ENCODE peak calls at places on chromosomes 2 and 18, in eight cellular contexts. T is HFF-Myc, H is brain microvascular endothelial cell, B is cardiac muscle cell, G is OCI-LY7, S is neural progenitor cell, Y is AG04450, Q is fibroblast of mammary gland. C is an unnamed sample.

GRCh38 chr2:46570396-46570795 is 91.0 kb downstream of the TMEM247 start:
- DNase-seq in B (no peak), T (no peak), Q (no peak), S (no peak), Y (no peak), G (peak), H (no peak), C (no peak)

GRCh38 chr18:31657823-31658669 is 26.3 kb downstream of the B4GALT6 start:
- DNase-seq in H (peak), S (no peak), Y (no peak), T (no peak), B (no peak), G (no peak), Q (peak), C (no peak)

GRCh38 chr2:232238108-232238507 is 140.4 kb upstream of the ALPP start:
- DNase-seq in H (peak), Y (no peak), G (no peak), T (no peak), B (peak), S (no peak), Q (no peak), C (no peak)

GRCh38 chr2:112630268-112630667 is 15.5 kb upstream of the SLC20A1 start:
- DNase-seq in B (no peak), G (no peak), T (no peak), Q (no peak), H (no peak), S (peak), Y (no peak), C (no peak)

GRCh38 chr18:21458322-21458721 is 142.2 kb downstream of the ESCO1 start:
- DNase-seq in G (no peak), T (no peak), B (no peak), H (no peak), S (no peak), Q (no peak), Y (no peak), C (no peak)

GRCh38 chr2:101045330-101045729 is 43.2 kb downstream of the RPL31 start:
- DNase-seq in G (no peak), B (no peak), S (no peak), Y (no peak), Q (no peak), H (no peak), T (no peak), C (no peak)

GRCh38 chr2:67389788-67390187 is 7.3 kb upstream of the ETAA1 start:
- DNase-seq in T (no peak), B (no peak), H (no peak), G (no peak), Y (no peak), Q (no peak), S (no peak), C (no peak)

GRCh38 chr2:197852127-197852526 is 47.7 kb downstream of the PLCL1 start:
- DNase-seq in S (no peak), B (no peak), Y (no peak), T (no peak), H (no peak), Q (no peak), G (no peak), C (no peak)

GRCh38 chr2:240499309-240500301 is 58.2 kb downstream of the ANKMY1 start:
- DNase-seq in S (no peak), Q (no peak), H (no peak), G (no peak), Y (no peak), B (no peak), T (no peak), C (no peak)

GRCh38 chr18:21599585-21600525 is 649 bp downstream of the ESCO1 start:
- DNase-seq in Y (no peak), S (peak), G (peak), Q (no peak), T (peak), B (peak), H (no peak), C (no peak)

GRCh38 chr18:64949885-64950284 is 800.9 kb upstream of the CDH7 start:
- DNase-seq in T (no peak), B (no peak), Q (no peak), S (no peak), H (no peak), Y (no peak), G (no peak), C (no peak)

GRCh38 chr2:10440736-10441135 is 7.4 kb downstream of the ODC1 start:
- DNase-seq in T (no peak), G (no peak), Y (no peak), S (no peak), Q (no peak), B (no peak), H (no peak), C (no peak)

GRCh38 chr2:68739261-68740183 is 4.9 kb downstream of the ARHGAP25 start:
- DNase-seq in T (no peak), Y (no peak), G (peak), S (no peak), Q (no peak), H (no peak), B (no peak), C (no peak)

GRCh38 chr2:142031656-142032055 is 99.2 kb downstream of the LRP1B start:
- DNase-seq in G (no peak), T (no peak), H (no peak), S (no peak), Q (no peak), B (no peak), Y (no peak), C (no peak)

GRCh38 chr2:46955764-46956163 is 40.2 kb upstream of the MCFD2 start:
- DNase-seq in T (no peak), H (no peak), Q (no peak), Y (no peak), S (no peak), G (no peak), B (no peak), C (no peak)

GRCh38 chr2:109560265-109560664 is 53.5 kb downstream of the SEPTIN10 start:
- DNase-seq in B (peak), H (peak), T (no peak), S (no peak), G (no peak), Q (peak), Y (no peak), C (peak)

GRCh38 chr2:60296219-60296955 is 257.1 kb downstream of the BCL11A start:
- DNase-seq in B (no peak), Q (no peak), Y (no peak), G (no peak), H (no peak), T (no peak), S (no peak), C (no peak)

GRCh38 chr18:43350176-43350575 is 72.9 kb upstream of the SYT4 start:
- DNase-seq in Y (no peak), B (no peak), G (no peak), T (no peak), Q (no peak), H (no peak), S (no peak), C (no peak)

GRCh38 chr2:102792538-102793208 is 30.8 kb downstream of the TMEM182 start:
- DNase-seq in S (peak), T (no peak), Y (no peak), Q (no peak), G (no peak), B (no peak), H (no peak), C (no peak)

GRCh38 chr2:219645631-219646527 is 18.4 kb downstream of the SLC4A3 start:
- DNase-seq in Q (peak), S (no peak), T (peak), Y (peak), H (peak), G (no peak), B (peak), C (no peak)

GRCh38 chr18:79227617-79228016 is 158.4 kb downstream of the ATP9B start:
- DNase-seq in S (no peak), T (no peak), H (no peak), G (no peak), B (peak), Y (no peak), Q (no peak), C (no peak)

GRCh38 chr2:12202301-12202700 is 455.9 kb downstream of the LPIN1 start:
- DNase-seq in T (no peak), S (no peak), Y (peak), B (peak), Q (peak), G (no peak), H (peak), C (no peak)

GRCh38 chr2:25378731-25379490 is 37.2 kb upstream of the DNMT3A start:
- DNase-seq in Q (no peak), H (no peak), B (no peak), T (no peak), S (no peak), G (no peak), Y (no peak), C (no peak)

GRCh38 chr18:46054956-46055831 is 16.9 kb downstream of the PSTPIP2 start:
- DNase-seq in S (no peak), T (no peak), H (no peak), G (no peak), B (peak), Q (no peak), Y (no peak), C (no peak)

DNA sequence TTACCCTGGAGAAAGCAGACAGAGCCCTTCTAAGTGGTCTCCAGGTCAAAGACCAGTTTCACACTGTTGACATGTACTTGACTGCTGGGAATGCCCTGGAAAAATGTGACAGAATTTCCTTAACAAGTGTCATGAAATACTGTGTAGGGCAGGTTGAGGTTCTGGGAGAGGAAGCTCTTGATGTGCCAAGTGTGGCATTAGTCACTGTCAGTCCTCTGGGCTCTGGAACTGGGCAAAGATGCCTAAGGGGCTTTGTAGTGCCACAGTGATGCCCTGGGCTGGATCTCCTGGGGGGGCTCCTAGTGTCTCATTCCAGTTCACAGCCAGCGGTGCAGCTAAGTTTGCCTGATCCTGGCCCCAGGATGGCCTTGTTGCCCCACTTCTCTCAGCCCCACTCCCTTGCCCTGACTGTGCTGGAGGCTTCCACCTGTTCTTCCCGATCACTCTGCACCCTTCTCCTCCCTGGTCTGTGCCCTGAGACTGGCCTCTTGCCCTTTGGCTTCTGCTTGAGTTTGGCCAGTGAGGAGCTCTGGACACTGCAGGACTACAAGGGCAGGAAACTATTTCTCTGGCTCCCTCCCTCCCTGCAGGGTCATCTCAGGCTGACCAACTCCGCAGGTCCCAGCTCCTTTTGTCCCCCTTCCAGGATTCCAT is 27.0 kb upstream of the FAM124B start:
- DNase-seq in Y (no peak), T (no peak), G (no peak), H (no peak), B (no peak), S (no peak), Q (no peak), C (no peak)
- TF ChIP-seq CTCF in Y (no peak), T (no peak), G (no peak), H (no peak), B (no peak), S (no peak), Q (no peak), C (no peak)

GRCh38 chr18:29191263-29191662 is 1014.3 kb upstream of the CDH2 start:
- DNase-seq in H (no peak), Y (peak), T (no peak), S (peak), Q (peak), B (peak), G (no peak), C (no peak)
- H3K4me3 ChIP-seq in H (no peak), Y (no peak), T (no peak), S (no peak), Q (no peak), B (no peak), G (no peak), C (no peak)

DNA sequence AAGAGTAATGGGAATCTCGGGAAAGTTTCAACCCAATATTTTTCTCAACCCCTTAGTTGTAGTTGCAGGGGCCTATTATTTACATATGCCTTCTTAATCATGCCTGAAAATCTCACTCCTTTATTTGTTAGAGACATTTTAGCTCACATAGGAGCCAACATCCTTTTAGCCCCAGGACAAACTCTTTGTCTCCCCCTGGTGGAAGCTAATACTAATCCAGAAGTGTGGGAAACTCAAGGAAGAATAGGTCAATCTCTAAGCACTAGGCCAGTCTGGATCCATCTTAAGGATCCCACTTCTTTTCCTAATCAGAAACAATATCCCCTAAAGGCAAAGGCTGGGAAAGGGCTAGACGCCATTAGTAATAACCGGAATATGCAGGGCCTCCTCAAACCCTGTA is 550.9 kb upstream of the PKDCC start:
- DNase-seq in G (peak), Q (no peak), T (no peak), H (no peak), B (no peak), Y (no peak), S (no peak), C (no peak)
- TF ChIP-seq CTCF in G (peak), Q (peak), T (peak), H (peak), B (no peak), Y (no peak), S (peak), C (peak)

GRCh38 chr2:85012431-85012830 is 41.5 kb downstream of the KCMF1 start:
- DNase-seq in B (no peak), Y (no peak), G (no peak), Q (no peak), H (no peak), T (no peak), S (no peak), C (no peak)

GRCh38 chr2:85012855-85013254 is 41.9 kb downstream of the KCMF1 start:
- DNase-seq in B (no peak), S (no peak), Q (peak), G (no peak), T (no peak), H (no peak), Y (no peak), C (no peak)

GRCh38 chr2:85011098-85011497 is 40.1 kb downstream of the KCMF1 start:
- DNase-seq in T (no peak), H (no peak), S (no peak), Q (peak), G (no peak), B (no peak), Y (no peak), C (no peak)

GRCh38 chr2:85009019-85009618 is 38.2 kb downstream of the KCMF1 start:
- DNase-seq in H (no peak), B (no peak), Q (no peak), T (no peak), Y (no peak), S (no peak), G (peak), C (no peak)

GRCh38 chr2:85011747-85012146 is 40.8 kb downstream of the KCMF1 start:
- DNase-seq in B (no peak), H (no peak), G (peak), Q (no peak), T (no peak), Y (no peak), S (peak), C (no peak)
- H3K4me3 ChIP-seq in B (no peak), H (no peak), G (no peak), Q (no peak), T (no peak), Y (no peak), S (no peak), C (no peak)

GRCh38 chr18:48896326-48896874 is 54.4 kb downstream of the SMAD7 start:
- DNase-seq in H (no peak), Y (no peak), B (no peak), S (no peak), G (no peak), T (no peak), Q (no peak), C (no peak)

GRCh38 chr18:48898521-48898920 is 52.2 kb downstream of the SMAD7 start:
- DNase-seq in Y (no peak), S (no peak), G (no peak), H (no peak), T (no peak), Q (no peak), B (no peak), C (no peak)

GRCh38 chr18:48894799-48895346 is 55.9 kb downstream of the SMAD7 start:
- DNase-seq in G (no peak), Q (peak), T (no peak), Y (no peak), H (no peak), S (no peak), B (peak), C (no peak)

GRCh38 chr18:48897531-48897930 is 53.2 kb downstream of the SMAD7 start:
- DNase-seq in G (no peak), S (no peak), Y (no peak), H (no peak), T (no peak), Q (peak), B (peak), C (no peak)

GRCh38 chr18:48896875-48897511 is 53.8 kb downstream of the SMAD7 start:
- DNase-seq in Q (peak), T (peak), B (no peak), G (peak), Y (no peak), S (peak), H (no peak), C (no peak)
- TF ChIP-seq CTCF in Q (no peak), T (peak), B (peak), G (peak), Y (peak), S (peak), H (peak), C (no peak)

GRCh38 chr2:218010116-218010837 is 7.5 kb upstream of the TNS1 start:
- DNase-seq in G (no peak), B (peak), S (peak), Q (peak), H (no peak), Y (no peak), T (no peak), C (no peak)
- H3K4me3 ChIP-seq in G (no peak), B (peak), S (peak), Q (peak), H (peak), Y (peak), T (peak), C (peak)

GRCh38 chr2:216327447-216327846 is 44.8 kb downstream of the MARCHF4 start:
- DNase-seq in Y (no peak), B (no peak), G (no peak), T (no peak), Q (no peak), S (no peak), H (no peak), C (no peak)

GRCh38 chr2:216328347-216328746 is 43.9 kb downstream of the MARCHF4 start:
- DNase-seq in B (peak), S (peak), T (no peak), Y (no peak), Q (peak), G (no peak), H (peak), C (no peak)
- TF ChIP-seq CTCF in B (peak), S (peak), T (peak), Y (peak), Q (peak), G (no peak), H (peak), C (peak)

GRCh38 chr2:30445266-30445821 is 1.7 kb upstream of the LCLAT1 start:
- DNase-seq in S (no peak), Q (no peak), Y (no peak), B (no peak), H (no peak), G (no peak), T (no peak), C (no peak)
- H3K4me3 ChIP-seq in S (no peak), Q (no peak), Y (no peak), B (no peak), H (no peak), G (no peak), T (no peak), C (no peak)

C was measured in epithelial cell of proximal tubule.